ENCODE peak calls at places on chromosomes 12 and 14, in four cellular contexts. L is breast epithelium; B is CD4-positive, alpha-beta T cell; T is kidney. P is an unnamed sample.

GRCh38 chr14:74698894-74699293 is 14.0 kb downstream of the AREL1 start:
- DNase-seq in L (no peak), B (no peak), T (no peak), P (no peak)

GRCh38 chr12:57887631-57888406 is 41.3 kb upstream of the CTDSP2 start:
- DNase-seq in L (no peak), B (no peak), T (no peak), P (no peak)

GRCh38 chr12:119615518-119616475 is 22.2 kb downstream of the TMEM233 start:
- DNase-seq in L (no peak), B (no peak), T (no peak), P (no peak)

GRCh38 chr14:78259831-78260230 is 89.7 kb downstream of the NRXN3 start:
- DNase-seq in L (no peak), B (no peak), T (no peak), P (no peak)

GRCh38 chr12:127607146-127607725 is 659.7 kb upstream of the TMEM132C start:
- DNase-seq in L (no peak), B (no peak), T (no peak), P (no peak)

GRCh38 chr14:102545461-102546265 is 36.1 kb upstream of the ANKRD9 start:
- DNase-seq in L (no peak), B (no peak), T (no peak), P (no peak)

GRCh38 chr14:55201219-55202096 is 10.1 kb upstream of the DLGAP5 start:
- DNase-seq in L (no peak), B (no peak), T (no peak), P (no peak)

GRCh38 chr14:76564471-76565119 is 188.7 kb downstream of the ESRRB start:
- DNase-seq in L (no peak), B (no peak), T (no peak), P (no peak)

GRCh38 chr12:104219908-104220404 is 4.4 kb downstream of the TXNRD1 start:
- DNase-seq in L (no peak), B (peak; percentile 38), T (no peak), P (no peak)

GRCh38 chr12:9707864-9708808 is 24.8 kb downstream of the CLECL1 start:
- DNase-seq in L (no peak), B (peak; percentile 49), T (peak; percentile 54), P (no peak)

GRCh38 chr14:50001146-50001998 is 108.5 kb downstream of the ARF6 start:
- DNase-seq in L (peak; percentile 87), B (peak; percentile 54), T (peak; percentile 83), P (no peak)

GRCh38 chr12:50220357-50221061 is 53.3 kb upstream of the CERS5 start:
- DNase-seq in L (no peak), B (no peak), T (no peak), P (no peak)

GRCh38 chr12:75632452-75632851 is 121.0 kb upstream of the KRR1 start:
- DNase-seq in L (no peak), B (no peak), T (no peak), P (no peak)

GRCh38 chr12:47991592-47991991 is 12.7 kb downstream of the COL2A1 start:
- DNase-seq in L (no peak), B (no peak), T (no peak), P (no peak)

GRCh38 chr12:75964150-75964549 is 67.4 kb downstream of the PHLDA1 start:
- DNase-seq in L (no peak), B (no peak), T (no peak), P (no peak)

GRCh38 chr12:71004578-71004977 is 84.0 kb upstream of the PTPRR start:
- DNase-seq in L (no peak), B (no peak), T (no peak), P (no peak)

GRCh38 chr12:89552376-89552775 is 26.5 kb upstream of the POC1B start:
- DNase-seq in L (no peak), B (no peak), T (no peak), P (no peak)

GRCh38 chr14:70397746-70398145 is 19.1 kb downstream of the SYNJ2BP start:
- DNase-seq in L (no peak), B (no peak), T (no peak), P (no peak)

GRCh38 chr14:58465425-58465824 is 37.9 kb downstream of the KIAA0586 start:
- DNase-seq in L (no peak), B (no peak), T (no peak), P (no peak)

GRCh38 chr14:38900887-38901286 is 202.1 kb downstream of the SEC23A start:
- DNase-seq in L (no peak), B (no peak), T (no peak), P (no peak)

GRCh38 chr12:50981319-50982239 is 29.2 kb downstream of the HIGD1C start:
- DNase-seq in L (no peak), B (no peak), T (no peak), P (no peak)

GRCh38 chr12:34349673-34349961 is 327.3 kb downstream of the ALG10 start:
- DNase-seq in L (no peak), B (no peak), T (no peak), P (no peak)
- H3K9me3 ChIP-seq in L (peaks cover 99% of the 10 kb centered on the region), B (peaks cover 30% of the 10 kb centered on the region), T (no peaks in the 10 kb centered on the region), P (peaks cover 93% of the 10 kb centered on the region)

GRCh38 chr12:34357791-34358190 is 335.5 kb downstream of the ALG10 start:
- DNase-seq in L (no peak), B (no peak), T (no peak), P (no peak)
- H3K9me3 ChIP-seq in L (peaks cover 100% of the 10 kb centered on the region), B (peaks cover 24% of the 10 kb centered on the region), T (no peaks in the 10 kb centered on the region), P (peaks cover 100% of the 10 kb centered on the region)

GRCh38 chr12:133227281-133227852 is 8.3 kb downstream of the ANHX start:
- DNase-seq in L (no peak), B (no peak), T (no peak), P (no peak)
- H3K9me3 ChIP-seq in L (peaks cover 63% of the 10 kb centered on the region), B (peaks cover 5% of the 10 kb centered on the region), T (no peaks in the 10 kb centered on the region), P (no peaks in the 10 kb centered on the region)

GRCh38 chr12:34605510-34605887 is 583.2 kb downstream of the ALG10 start:
- DNase-seq in L (no peak), B (no peak), T (peak; percentile 26), P (no peak)

GRCh38 chr12:34603382-34604035 is 581.2 kb downstream of the ALG10 start:
- DNase-seq in L (no peak), B (no peak), T (peak; percentile 38), P (no peak)

GRCh38 chr12:34604631-34605509 is 582.6 kb downstream of the ALG10 start:
- DNase-seq in L (no peak), B (no peak), T (peak; percentile 41), P (no peak)

GRCh38 chr12:34602213-34602940 is 580.1 kb downstream of the ALG10 start:
- DNase-seq in L (no peak), B (no peak), T (peak; percentile 36), P (no peak)

DNA sequence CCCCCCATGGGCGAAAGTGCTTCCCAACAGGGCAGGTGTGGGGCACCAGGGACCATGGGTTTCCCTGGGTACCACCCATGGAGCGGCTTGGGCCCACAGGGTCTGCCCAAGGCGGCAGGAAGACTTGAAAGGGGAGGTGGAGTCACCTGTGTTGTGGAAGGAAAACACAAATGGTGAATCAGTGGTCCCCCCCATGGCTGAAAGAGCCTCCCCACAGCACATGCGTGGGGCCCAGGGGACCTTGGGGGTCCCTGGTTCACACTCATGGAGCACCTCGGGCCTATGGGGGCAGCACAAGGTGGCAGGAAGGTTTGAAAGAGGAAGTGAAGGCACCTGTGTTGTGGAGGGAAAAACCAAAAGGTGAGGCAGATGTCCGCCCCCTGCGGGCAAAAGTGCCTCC is 581.9 kb downstream of the ALG10 start:
- DNase-seq in L (no peak), B (no peak), T (peak; percentile 58), P (no peak)
- H3K9me3 ChIP-seq in L (peaks cover 95% of the 10 kb centered on the region), B (peaks cover 72% of the 10 kb centered on the region), T (no peaks in the 10 kb centered on the region), P (peaks cover 88% of the 10 kb centered on the region)

P was measured in esophagus squamous epithelium.